ENCODE peak calls at places on chromosomes 4 and X, in five cellular contexts. K, Z, S, I and R are unnamed samples.

GRCh38 chr4:122810669-122811068 is 16.0 kb upstream of the FGF2 start:
- DNase-seq in K (no peak), Z (no peak), I (no peak), S (no peak), R (no peak)

GRCh38 chrX:154308108-154308946 is 12.7 kb downstream of the TKTL1 start:
- DNase-seq in Z (peak; percentile 49), K (peak; percentile 52), S (no peak), I (peak; percentile 49), R (no peak)

GRCh38 chr4:143346208-143346607 is 9.5 kb downstream of the GAB1 start:
- DNase-seq in S (no peak), K (no peak), Z (peak; percentile 48), I (no peak), R (no peak)

GRCh38 chrX:15939737-15940136 is 85.1 kb upstream of the AP1S2 start:
- DNase-seq in I (no peak), K (no peak), S (no peak), Z (no peak), R (no peak)

GRCh38 chr4:102638621-102639020 is 122.1 kb downstream of the MANBA start:
- DNase-seq in S (no peak), K (no peak), I (no peak), Z (no peak), R (no peak)

GRCh38 chr4:186687263-186687662 is 36.4 kb downstream of the FAT1 start:
- DNase-seq in I (no peak), Z (no peak), K (no peak), S (no peak), R (no peak)

GRCh38 chr4:5863461-5864113 is 29.3 kb downstream of the CRMP1 start:
- DNase-seq in Z (no peak), I (no peak), K (no peak), S (peak; percentile 71), R (peak; percentile 4)

GRCh38 chr4:78496021-78496643 is 55.4 kb upstream of the ANXA3 start:
- DNase-seq in Z (no peak), I (no peak), K (no peak), S (no peak), R (no peak)

GRCh38 chr4:3877868-3878267 is 111.7 kb downstream of the ADRA2C start:
- DNase-seq in I (no peak), K (no peak), Z (no peak), S (no peak), R (no peak)

GRCh38 chr4:168857546-168858314 is 152.3 kb downstream of the CBR4 start:
- DNase-seq in I (no peak), S (no peak), K (no peak), Z (no peak), R (peak; percentile 59)

GRCh38 chr4:153428816-153429592 is 37.2 kb upstream of the TMEM131L start:
- DNase-seq in S (no peak), K (no peak), Z (no peak), I (no peak), R (no peak)

GRCh38 chr4:137124278-137124932 is 407.9 kb downstream of the PCDH18 start:
- DNase-seq in Z (no peak), I (peak; percentile 60), K (no peak), S (peak; percentile 60), R (peak; percentile 66)

GRCh38 chr4:113383111-113383785 is 333.8 kb downstream of the ANK2 start:
- DNase-seq in I (no peak), K (no peak), Z (no peak), S (peak; percentile 54), R (peak; percentile 32)

GRCh38 chrX:103248553-103248952 is 6.4 kb downstream of the TCEAL8 start:
- DNase-seq in K (no peak), I (peak; percentile 22), S (no peak), Z (no peak), R (no peak)

GRCh38 chrX:100721328-100721727 is 10.6 kb downstream of the SYTL4 start:
- DNase-seq in I (no peak), K (no peak), Z (no peak), S (no peak), R (no peak)

GRCh38 chrX:134764202-134764785 is 106.0 kb upstream of the PLAC1 start:
- DNase-seq in K (no peak), S (no peak), I (no peak), Z (no peak), R (no peak)
- TF ChIP-seq CTCF in K (no peak), S (peak; percentile 12), I (peak; percentile 18), Z (no peak), R (no peak)

GRCh38 chrX:136473663-136474062 is 14.1 kb upstream of the BRS3 start:
- DNase-seq in S (no peak), I (no peak), Z (no peak), K (no peak), R (no peak)

GRCh38 chrX:136480383-136480782 is 7.4 kb upstream of the BRS3 start:
- DNase-seq in S (no peak), K (no peak), I (no peak), Z (no peak), R (no peak)

GRCh38 chrX:136476501-136476900 is 11.2 kb upstream of the BRS3 start:
- DNase-seq in K (no peak), S (no peak), Z (no peak), I (no peak), R (no peak)

GRCh38 chrX:136475236-136475635 is 12.5 kb upstream of the BRS3 start:
- DNase-seq in S (no peak), K (no peak), Z (no peak), I (no peak), R (no peak)

GRCh38 chrX:136477026-136477425 is 10.7 kb upstream of the BRS3 start:
- DNase-seq in K (no peak), S (no peak), I (no peak), Z (no peak), R (no peak)
- TF ChIP-seq CTCF in K (no peak), S (no peak), I (no peak), Z (no peak), R (no peak)

GRCh38 chr4:124202106-124202505 is 510.4 kb downstream of the ANKRD50 start:
- DNase-seq in I (no peak), K (no peak), S (no peak), Z (no peak), R (no peak)
- TF ChIP-seq CTCF in I (peak; percentile 31), K (no peak), S (no peak), Z (no peak), R (peak; percentile 23)

DNA sequence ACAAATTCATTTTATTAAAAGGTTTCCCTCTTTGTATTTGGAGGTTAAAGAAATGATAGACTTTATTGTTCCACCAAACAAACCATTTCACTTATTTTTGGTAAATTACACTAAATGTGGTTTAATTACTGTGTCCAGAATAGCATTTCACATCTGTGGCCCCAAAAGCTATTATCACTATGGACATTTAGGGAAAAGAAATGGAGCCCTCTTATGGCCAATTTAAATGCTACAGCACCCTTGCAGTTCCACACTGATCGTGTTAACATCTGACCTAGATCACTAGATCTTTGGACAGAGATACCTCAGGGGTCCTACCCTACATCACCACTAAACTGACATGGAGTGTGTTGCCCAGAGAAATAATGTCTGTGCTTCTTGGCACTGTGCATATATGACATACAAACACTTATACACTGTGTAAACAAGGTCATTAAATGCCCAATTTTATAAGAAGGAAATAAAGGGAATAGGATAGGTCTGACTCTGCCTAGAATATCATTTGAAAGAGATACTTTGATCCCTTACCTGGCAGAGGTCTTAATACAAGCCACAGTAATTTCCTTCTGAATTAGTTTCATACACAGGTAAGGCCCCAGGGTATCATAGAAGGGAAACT is 163.9 kb downstream of the KDR start:
- DNase-seq in K (no peak), S (peak; percentile 7), Z (no peak), I (peak; percentile 20), R (no peak)
- TF ChIP-seq CTCF in K (peak; percentile 56), S (peak; percentile 66), Z (peak; percentile 47), I (peak; percentile 74), R (peak; percentile 62)